ENCODE peak calls at places on chromosomes 3 and 15, in nine cellular contexts. J is nephron progenitor cell, O is PC-9, E is GM13977, Z is HFFc6, M is MM.1S, N is heart left ventricle, V is GM23338, A is RWPE1. I is an unnamed sample.

GRCh38 chr15:79492065-79492464 is 59.9 kb downstream of the MINAR1 start:
- DNase-seq in J (no peak), O (no peak), E (no peak), Z (no peak), M (no peak), N (no peak), V (no peak), A (no peak), I (no peak)

GRCh38 chr3:16511561-16512434 is 1.7 kb downstream of the RFTN1 start:
- DNase-seq in J (peak), O (no peak), E (peak), Z (peak), M (no peak), N (peak), V (peak), A (no peak), I (peak)

GRCh38 chr3:12553921-12554391 is 2.9 kb upstream of the MKRN2 start:
- DNase-seq in J (no peak), O (peak), E (no peak), Z (peak), M (peak), N (no peak), V (peak), A (no peak), I (no peak)

GRCh38 chr15:62719316-62719715 is 323.2 kb upstream of the TPM1 start:
- DNase-seq in J (no peak), O (no peak), E (no peak), Z (peak), M (no peak), N (no peak), V (no peak), A (no peak), I (no peak)

GRCh38 chr15:78630886-78631633 is 9.9 kb downstream of the CHRNB4 start:
- DNase-seq in J (no peak), O (no peak), E (no peak), Z (no peak), M (no peak), N (no peak), V (no peak), A (no peak), I (no peak)

GRCh38 chr3:145015243-145015642 is 1043.6 kb downstream of the DIPK2A start:
- DNase-seq in J (no peak), O (no peak), E (no peak), Z (no peak), M (no peak), N (no peak), V (no peak), A (peak), I (no peak)

GRCh38 chr3:189862385-189863023 is 231.3 kb downstream of the TP63 start:
- DNase-seq in J (no peak), O (no peak), E (no peak), Z (peak), M (no peak), N (no peak), V (no peak), A (peak), I (no peak)

GRCh38 chr15:38623744-38624143 is 59.1 kb upstream of the RASGRP1 start:
- DNase-seq in J (no peak), O (no peak), E (no peak), Z (no peak), M (no peak), N (no peak), V (no peak), A (no peak), I (no peak)

GRCh38 chr15:41965441-41966413 is 6.6 kb downstream of the EHD4 start:
- DNase-seq in J (no peak), O (no peak), E (no peak), Z (no peak), M (no peak), N (peak), V (peak), A (no peak), I (no peak)

GRCh38 chr3:59605318-59605717 is 555.5 kb upstream of the CFAP20DC start:
- DNase-seq in J (no peak), O (no peak), E (no peak), Z (no peak), M (no peak), N (no peak), V (no peak), A (no peak), I (no peak)

GRCh38 chr3:130700541-130700940 is 46.1 kb downstream of the PIK3R4 start:
- DNase-seq in J (no peak), O (no peak), E (no peak), Z (no peak), M (no peak), N (peak), V (no peak), A (no peak), I (no peak)

DNA sequence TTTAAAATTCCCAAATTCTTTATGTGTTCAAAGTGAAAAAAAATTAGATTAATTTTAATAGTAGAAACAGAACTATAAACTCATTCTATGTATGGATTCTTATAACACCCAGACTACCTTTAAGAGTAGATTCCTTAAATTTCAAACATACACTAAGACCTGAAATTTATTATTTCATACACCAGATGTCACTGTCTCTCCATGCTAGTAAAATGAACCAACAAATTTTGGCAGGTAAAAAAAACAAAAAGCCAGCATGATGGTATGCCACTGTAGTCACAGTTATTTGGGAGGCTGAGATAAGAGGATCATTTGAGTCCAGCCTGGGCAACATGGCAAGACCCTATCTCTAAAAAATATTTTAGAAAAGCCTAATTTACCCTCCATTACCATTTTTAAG is 461.3 kb upstream of the NAALADL2 start:
- DNase-seq in J (no peak), O (no peak), E (no peak), Z (peak), M (peak), N (no peak), V (peak), A (peak), I (no peak)
- TF ChIP-seq CTCF in J (no peak), O (peak), E (peak), Z (peak), M (peak), N (peak), V (peak), A (peak), I (no peak)

DNA sequence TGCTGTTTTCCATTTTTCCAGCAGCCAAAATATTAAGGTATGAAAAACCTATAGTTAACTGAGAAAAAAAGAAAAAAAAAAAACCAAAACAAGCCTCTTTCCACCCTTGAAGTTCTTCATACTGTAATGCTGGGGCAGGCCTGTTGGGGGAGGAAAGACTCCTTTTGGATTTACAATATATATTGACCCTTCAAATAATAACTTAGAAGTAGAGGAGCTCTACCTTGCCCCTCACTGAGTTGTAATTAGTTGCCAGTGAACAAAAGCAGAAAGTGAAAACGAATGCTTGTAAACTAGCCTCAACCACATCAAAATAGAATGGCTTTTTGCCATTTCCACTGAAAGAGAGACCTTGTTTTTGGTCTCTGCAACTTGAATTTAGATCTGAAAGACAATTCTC is 326.6 kb downstream of the NR2F2 start:
- DNase-seq in J (no peak), O (no peak), E (no peak), Z (no peak), M (no peak), N (no peak), V (peak), A (no peak), I (no peak)
- TF ChIP-seq CTCF in J (no peak), O (no peak), E (no peak), Z (no peak), M (no peak), N (no peak), V (peak), A (no peak), I (no peak)

GRCh38 chr3:163708428-163708827 is 1369.9 kb downstream of the SI start:
- DNase-seq in J (no peak), O (no peak), E (no peak), Z (no peak), M (no peak), N (no peak), V (no peak), A (no peak), I (no peak)
- TF ChIP-seq CTCF in J (no peak), O (no peak), E (no peak), Z (no peak), M (no peak), N (no peak), V (no peak), A (no peak), I (no peak)

DNA sequence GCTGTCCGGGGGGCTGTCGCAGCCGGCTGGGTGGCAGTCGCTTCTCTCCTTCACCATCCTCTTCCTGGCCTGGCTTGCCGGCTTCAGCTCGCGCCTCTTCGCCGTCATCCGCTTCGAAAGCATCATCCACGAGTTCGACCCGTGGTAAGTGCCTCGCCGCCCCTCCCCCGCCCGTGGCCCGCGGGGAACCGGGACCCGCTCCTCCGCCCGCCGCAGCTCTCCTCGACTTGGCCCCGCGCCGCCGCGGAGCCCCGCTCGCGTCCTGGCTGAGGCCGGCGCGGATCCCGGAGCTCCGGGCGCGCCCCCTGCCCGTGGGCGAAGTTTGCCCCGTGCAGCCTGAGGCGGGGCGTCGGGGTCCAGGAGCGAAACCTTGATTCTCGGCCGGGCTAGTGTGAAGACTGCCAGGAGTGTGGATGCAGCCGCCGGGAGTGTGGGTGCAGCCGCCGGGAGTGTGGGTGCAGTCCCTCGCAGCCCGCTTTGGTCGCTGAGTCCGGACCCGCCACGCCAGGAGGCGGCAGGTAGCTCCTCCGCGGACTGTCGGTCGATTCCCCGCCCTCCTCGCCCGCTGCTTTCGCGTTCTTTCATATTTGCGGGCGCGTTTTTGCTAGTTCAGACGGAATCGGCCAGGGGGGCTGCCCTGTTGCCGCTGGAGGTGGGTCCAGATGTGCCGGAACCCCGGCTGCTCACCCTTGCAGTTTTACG is 595 bp downstream of the STT3B start:
- DNase-seq in J (peak), O (peak), E (peak), Z (peak), M (peak), N (peak), V (peak), A (peak), I (peak)
- TF ChIP-seq CTCF in J (no peak), O (no peak), E (no peak), Z (peak), M (peak), N (peak), V (peak), A (no peak), I (no peak)

DNA sequence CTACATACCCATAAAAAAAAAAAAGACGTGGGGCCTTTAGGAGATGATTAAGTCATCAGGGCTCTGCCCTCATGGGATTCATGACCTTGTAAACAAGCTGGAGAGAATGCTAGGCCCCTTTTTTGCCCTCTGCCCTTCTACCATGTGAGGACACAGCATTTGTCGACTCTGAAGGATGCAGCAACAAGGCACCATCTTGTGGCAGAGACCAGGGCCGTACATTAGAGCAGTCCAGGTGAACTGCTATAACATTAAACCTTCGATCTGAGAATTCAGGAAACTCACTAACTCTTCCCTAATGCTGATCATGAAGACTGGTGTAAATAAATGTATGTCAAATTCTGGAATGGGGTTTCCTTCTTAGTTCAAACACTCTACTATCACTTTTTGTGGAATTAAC is 30.7 kb upstream of the SIAH2 start:
- DNase-seq in J (no peak), O (no peak), E (no peak), Z (no peak), M (peak), N (no peak), V (no peak), A (no peak), I (no peak)
- TF ChIP-seq CTCF in J (no peak), O (no peak), E (no peak), Z (no peak), M (no peak), N (no peak), V (no peak), A (no peak), I (no peak)

GRCh38 chr3:197683191-197683590 is 53.5 kb downstream of the RUBCN start:
- DNase-seq in J (no peak), O (no peak), E (no peak), Z (no peak), M (no peak), N (no peak), V (no peak), A (no peak), I (no peak)
- TF ChIP-seq CTCF in J (no peak), O (no peak), E (no peak), Z (no peak), M (no peak), N (no peak), V (no peak), A (no peak), I (no peak)